ENCODE peak calls at places on chromosomes 11 and 22, in eight cellular contexts. H is iPS-NIHi11, W is NCI-H1436 treated with DMSO at 0.1 percent for 48 hours, X is Right ventricle myocardium inferior, G is NCI-H82, J is endothelial cell, O is naive B cell, D is H1. R is an unnamed sample.

GRCh38 chr11:134289789-134290188 is 13.6 kb downstream of the GLB1L3 start:
- DNase-seq in X (no peak), O (no peak), G (no peak), D (no peak), J (no peak), W (no peak), H (no peak), R (no peak)

GRCh38 chr22:46070722-46071450 is 79.4 kb upstream of the PPARA start:
- DNase-seq in O (peak), H (peak), G (no peak), D (no peak), J (no peak), W (no peak), X (peak), R (peak)

GRCh38 chr11:72614381-72614780 is 59.8 kb downstream of the PDE2A start:
- DNase-seq in O (no peak), G (no peak), D (no peak), H (no peak), W (no peak), J (no peak), X (no peak), R (no peak)

GRCh38 chr11:2440646-2441045 is 3.7 kb downstream of the TRPM5 start:
- DNase-seq in J (no peak), X (no peak), D (no peak), W (no peak), H (no peak), O (no peak), G (no peak), R (peak)

GRCh38 chr11:24198458-24198857 is 298.4 kb upstream of the LUZP2 start:
- DNase-seq in W (no peak), D (no peak), G (no peak), X (no peak), O (no peak), H (no peak), J (no peak), R (no peak)

GRCh38 chr11:59778122-59778521 is 22.9 kb downstream of the STX3 start:
- DNase-seq in J (no peak), O (no peak), W (no peak), D (no peak), H (no peak), X (no peak), G (no peak), R (no peak)

GRCh38 chr11:131808466-131808865 is 438.1 kb downstream of the NTM start:
- DNase-seq in W (no peak), H (no peak), D (no peak), J (no peak), X (no peak), G (no peak), O (no peak), R (no peak)

GRCh38 chr11:88535916-88536547 is 198.5 kb upstream of the CTSC start:
- DNase-seq in W (no peak), X (no peak), J (no peak), G (no peak), D (no peak), O (no peak), H (peak), R (no peak)

GRCh38 chr11:73507086-73507485 is 90.8 kb downstream of the FAM168A start:
- DNase-seq in X (no peak), H (no peak), O (no peak), D (no peak), J (no peak), G (no peak), W (no peak), R (no peak)

GRCh38 chr11:70503201-70503877 is 105.0 kb downstream of the CTTN start:
- DNase-seq in H (no peak), D (no peak), G (no peak), X (peak), W (no peak), O (no peak), J (no peak), R (peak)

GRCh38 chr11:36996795-36997194 is 398.8 kb upstream of the RAG2 start:
- DNase-seq in O (no peak), H (no peak), W (no peak), D (no peak), G (no peak), X (no peak), J (no peak), R (no peak)

GRCh38 chr22:50177537-50178470 is 7.3 kb downstream of the PANX2 start:
- DNase-seq in H (peak), J (no peak), G (no peak), X (peak), D (no peak), O (no peak), W (no peak), R (peak)

GRCh38 chr22:35458547-35459422 is 58.8 kb downstream of the MCM5 start:
- DNase-seq in D (no peak), W (no peak), H (no peak), G (no peak), X (no peak), J (no peak), O (no peak), R (no peak)

GRCh38 chr11:101686514-101686913 is 102.7 kb upstream of the TRPC6 start:
- DNase-seq in X (no peak), J (no peak), O (no peak), H (no peak), D (no peak), G (no peak), W (no peak), R (no peak)

GRCh38 chr11:69335010-69335409 is 41.1 kb downstream of the MYEOV start:
- DNase-seq in O (no peak), X (no peak), G (no peak), D (no peak), W (no peak), J (no peak), H (no peak), R (no peak)

GRCh38 chr11:46333129-46333947 is 13.9 kb upstream of the DGKZ start:
- DNase-seq in H (peak), J (no peak), O (no peak), D (no peak), W (no peak), X (no peak), G (peak), R (no peak)

GRCh38 chr22:21568207-21569075 is 927 bp downstream of the UBE2L3 start:
- DNase-seq in W (no peak), G (peak), X (no peak), J (peak), D (no peak), H (no peak), O (no peak), R (no peak)

GRCh38 chr22:38219644-38220043 is 17.9 kb downstream of the MAFF start:
- DNase-seq in W (no peak), X (no peak), H (no peak), O (no peak), D (no peak), J (no peak), G (peak), R (no peak)

GRCh38 chr11:45934580-45935318 is 12.3 kb downstream of the LARGE2 start:
- DNase-seq in H (no peak), J (no peak), G (no peak), X (no peak), O (no peak), D (no peak), W (no peak), R (no peak)

GRCh38 chr22:44567846-44568493 is 69.9 kb upstream of the RTL6 start:
- DNase-seq in D (no peak), W (no peak), O (no peak), X (no peak), G (peak), H (no peak), J (peak), R (no peak)

GRCh38 chr11:8838248-8838647 is 72.7 kb upstream of the AKIP1 start:
- DNase-seq in H (no peak), W (no peak), G (no peak), D (no peak), J (no peak), X (no peak), O (no peak), R (no peak)

GRCh38 chr11:59285716-59286260 is 72.9 kb upstream of the OR5AN1 start:
- DNase-seq in J (no peak), H (no peak), G (no peak), X (no peak), O (no peak), D (no peak), W (no peak), R (no peak)

GRCh38 chr22:47292546-47293320 is 530.3 kb downstream of the TBC1D22A start:
- DNase-seq in X (no peak), D (no peak), H (no peak), W (no peak), O (no peak), G (no peak), J (no peak), R (no peak)

GRCh38 chr11:518463-519202 is 11.6 kb upstream of the RNH1 start:
- DNase-seq in G (peak), J (peak), D (peak), W (no peak), H (peak), X (peak), O (peak), R (peak)

GRCh38 chr22:29555065-29555644 is 1.6 kb upstream of the THOC5 start:
- DNase-seq in X (no peak), O (no peak), D (no peak), J (no peak), G (no peak), H (no peak), W (no peak), R (no peak)

GRCh38 chr22:37601540-37602442 is 6.8 kb upstream of the GGA1 start:
- DNase-seq in W (peak), J (no peak), O (no peak), X (no peak), D (peak), G (peak), H (peak), R (no peak)

GRCh38 chr11:103673773-103674172 is 362.7 kb upstream of the DDI1 start:
- DNase-seq in O (no peak), H (no peak), D (no peak), J (no peak), X (no peak), G (no peak), W (no peak), R (no peak)

GRCh38 chr11:404551-405264 is 10.1 kb downstream of the SIGIRR start:
- DNase-seq in G (no peak), W (no peak), O (no peak), X (peak), J (no peak), H (no peak), D (no peak), R (peak)

GRCh38 chr11:115550291-115551059 is 46.3 kb upstream of the CADM1 start:
- DNase-seq in D (no peak), O (no peak), G (no peak), H (no peak), X (no peak), W (no peak), J (no peak), R (peak)

GRCh38 chr11:6505577-6506240 is 8.6 kb downstream of the DNHD1 start:
- DNase-seq in O (peak), W (no peak), D (no peak), G (peak), J (peak), H (peak), X (no peak), R (no peak)

GRCh38 chr11:11075515-11076171 is 217.8 kb upstream of the ZBED5 start:
- DNase-seq in X (no peak), G (peak), W (no peak), J (no peak), O (no peak), H (peak), D (no peak), R (no peak)

GRCh38 chr22:37457093-37457893 is 28.9 kb downstream of the MFNG start:
- DNase-seq in W (no peak), X (peak), G (peak), H (peak), D (peak), O (peak), J (peak), R (peak)

GRCh38 chr11:90722552-90723190 is 499.8 kb upstream of the CHORDC1 start:
- DNase-seq in D (no peak), G (no peak), J (no peak), O (no peak), X (no peak), H (no peak), W (no peak), R (no peak)

GRCh38 chr11:107859459-107860239 is 1.1 kb upstream of the SLC35F2 start:
- DNase-seq in G (peak), D (no peak), O (peak), J (peak), W (no peak), H (peak), X (peak), R (peak)

GRCh38 chr22:42937164-42937854 is 77.6 kb downstream of the PACSIN2 start:
- DNase-seq in O (peak), D (no peak), J (no peak), X (no peak), G (no peak), W (no peak), H (no peak), R (peak)

GRCh38 chr11:71420455-71421241 is 27.5 kb downstream of the DHCR7 start:
- DNase-seq in H (peak), J (peak), O (peak), D (peak), G (peak), W (peak), X (no peak), R (no peak)

GRCh38 chr11:102666331-102666957 is 39.1 kb downstream of the MMP27 start:
- DNase-seq in X (no peak), J (no peak), D (no peak), G (peak), O (peak), H (peak), W (no peak), R (no peak)

GRCh38 chr11:32118025-32118974 is 27.4 kb downstream of the RCN1 start:
- DNase-seq in X (no peak), D (no peak), W (no peak), O (no peak), J (no peak), H (no peak), G (no peak), R (no peak)

GRCh38 chr11:4916581-4916980 is 2.6 kb downstream of the OR51G2 start:
- DNase-seq in H (no peak), D (no peak), W (no peak), O (no peak), J (no peak), G (no peak), X (no peak), R (no peak)